ENCODE peak calls at places on chromosomes 3 and 15, in ten cellular contexts. H, O, P, V, Z, S, C, J, F and X are unnamed samples.

GRCh38 chr3:177672252-177672911 is 475.1 kb upstream of the TBL1XR1 start:
- DNase-seq in P (no peak), S (no peak), J (no peak), V (no peak), O (no peak), H (no peak), C (no peak), F (no peak), Z (no peak), X (no peak)

GRCh38 chr3:55720614-55721013 is 233.5 kb upstream of the WNT5A start:
- DNase-seq in Z (no peak), F (no peak), H (no peak), S (peak; percentile 23), P (peak; percentile 50), C (no peak), O (no peak), J (no peak), V (no peak), X (peak; percentile 34)

GRCh38 chr3:39990532-39990931 is 181.1 kb downstream of the MYRIP start:
- DNase-seq in J (no peak), H (peak; percentile 38), F (no peak), V (no peak), Z (peak; percentile 17), O (no peak), S (peak; percentile 69), C (no peak), P (peak; percentile 41), X (peak; percentile 45)

GRCh38 chr3:167969554-167969953 is 126.2 kb downstream of the GOLIM4 start:
- DNase-seq in V (no peak), H (no peak), S (no peak), Z (no peak), J (no peak), C (no peak), O (no peak), F (no peak), P (no peak), X (no peak)

GRCh38 chr15:100769043-100769974 is 110.3 kb upstream of the ALDH1A3 start:
- DNase-seq in O (no peak), J (no peak), P (peak; percentile 12), S (no peak), H (no peak), C (no peak), V (peak; percentile 55), Z (no peak), F (no peak), X (peak; percentile 11)

GRCh38 chr15:31312220-31312619 is 14.4 kb upstream of the KLF13 start:
- DNase-seq in J (no peak), O (no peak), C (no peak), P (no peak), H (no peak), F (no peak), V (no peak), S (no peak), Z (no peak), X (no peak)

GRCh38 chr3:111072016-111072891 is 638 bp downstream of the NECTIN3 start:
- DNase-seq in O (peak; percentile 65), J (no peak), P (no peak), Z (peak; percentile 56), C (peak; percentile 69), H (peak; percentile 43), F (no peak), S (peak; percentile 50), V (peak; percentile 68), X (no peak)

GRCh38 chr3:131775660-131776059 is 259.2 kb downstream of the CPNE4 start:
- DNase-seq in C (no peak), P (no peak), H (no peak), J (no peak), O (no peak), S (no peak), Z (no peak), V (no peak), F (no peak), X (no peak)

GRCh38 chr3:140186421-140186920 is 251.5 kb downstream of the CLSTN2 start:
- DNase-seq in P (no peak), Z (no peak), J (no peak), F (no peak), H (no peak), V (no peak), O (no peak), S (peak; percentile 25), C (no peak), X (no peak)

GRCh38 chr3:184953396-184953795 is 141.4 kb downstream of the VPS8 start:
- DNase-seq in J (no peak), F (no peak), Z (no peak), H (no peak), V (no peak), P (no peak), S (peak; percentile 16), O (no peak), C (no peak), X (no peak)

GRCh38 chr15:98321916-98322315 is 326.4 kb upstream of the IGF1R start:
- DNase-seq in C (no peak), Z (peak; percentile 22), S (no peak), H (no peak), J (no peak), F (no peak), P (no peak), V (no peak), O (no peak), X (no peak)

GRCh38 chr3:16307832-16308531 is 43.0 kb downstream of the OXNAD1 start:
- DNase-seq in S (peak; percentile 40), C (no peak), F (no peak), H (no peak), P (no peak), V (no peak), O (no peak), Z (no peak), J (no peak), X (no peak)

GRCh38 chr15:85993116-85993515 is 86.6 kb upstream of the AGBL1 start:
- DNase-seq in O (no peak), H (no peak), C (no peak), Z (no peak), F (no peak), P (no peak), S (no peak), V (no peak), J (no peak), X (no peak)

GRCh38 chr3:29379097-29379496 is 98.2 kb downstream of the RBMS3 start:
- DNase-seq in S (no peak), F (no peak), H (no peak), V (no peak), P (no peak), J (no peak), Z (no peak), C (no peak), O (no peak), X (no peak)

GRCh38 chr3:197714251-197714650 is 22.5 kb downstream of the RUBCN start:
- DNase-seq in Z (no peak), P (no peak), V (no peak), F (no peak), S (no peak), O (no peak), H (no peak), C (no peak), J (no peak), X (no peak)

GRCh38 chr15:90478981-90479481 is 50.7 kb upstream of the CRTC3 start:
- DNase-seq in H (no peak), P (no peak), F (no peak), C (no peak), S (no peak), O (no peak), J (peak; percentile 46), Z (no peak), V (no peak), X (no peak)

GRCh38 chr3:108130247-108130646 is 39.4 kb upstream of the CD47 start:
- DNase-seq in S (no peak), C (no peak), O (no peak), V (no peak), J (no peak), F (no peak), Z (no peak), P (no peak), H (no peak), X (no peak)

GRCh38 chr3:71930056-71930991 is 145.4 kb upstream of the PROK2 start:
- DNase-seq in S (peak; percentile 90), V (no peak), O (no peak), H (peak; percentile 13), F (no peak), P (peak; percentile 75), J (no peak), C (no peak), Z (no peak), X (peak; percentile 58)

GRCh38 chr3:15339786-15340215 is 7.4 kb upstream of the SH3BP5 start:
- DNase-seq in F (no peak), P (no peak), J (no peak), H (no peak), Z (no peak), O (no peak), C (peak; percentile 26), S (peak; percentile 58), V (no peak), X (no peak)

GRCh38 chr3:169573129-169573528 is 90.4 kb downstream of the MECOM start:
- DNase-seq in C (no peak), J (no peak), S (peak; percentile 19), F (no peak), Z (no peak), V (no peak), P (no peak), H (no peak), O (no peak), X (no peak)
- TF ChIP-seq CTCF in C (no peak), J (no peak), S (peak; percentile 34), F (no peak), Z (peak; percentile 23), V (no peak), P (no peak), H (peak; percentile 37), O (peak; percentile 20), X (no peak)

GRCh38 chr3:99400352-99400751 is 238.0 kb upstream of the COL8A1 start:
- DNase-seq in Z (no peak), O (no peak), J (no peak), P (no peak), S (no peak), H (no peak), C (no peak), V (no peak), F (no peak), X (no peak)

GRCh38 chr3:99407257-99407656 is 231.1 kb upstream of the COL8A1 start:
- DNase-seq in H (no peak), P (no peak), V (no peak), C (no peak), F (no peak), O (no peak), S (no peak), Z (no peak), J (no peak), X (no peak)

GRCh38 chr3:99402755-99403154 is 235.6 kb upstream of the COL8A1 start:
- DNase-seq in H (no peak), O (no peak), S (no peak), F (no peak), P (no peak), V (no peak), C (no peak), J (no peak), Z (no peak), X (no peak)
- TF ChIP-seq CTCF in H (no peak), O (no peak), S (no peak), F (no peak), P (no peak), V (no peak), C (no peak), J (no peak), Z (no peak), X (no peak)

GRCh38 chr15:39602143-39602542 is 21.3 kb downstream of the THBS1 start:
- DNase-seq in F (no peak), H (no peak), V (no peak), O (no peak), S (no peak), C (no peak), J (no peak), P (no peak), Z (no peak), X (no peak)
- TF ChIP-seq CTCF in F (no peak), H (no peak), V (no peak), O (no peak), S (no peak), C (no peak), J (no peak), P (no peak), Z (no peak), X (no peak)

GRCh38 chr15:57667171-57667924 is 39.2 kb upstream of the POLR2M start:
- DNase-seq in Z (no peak), S (peak; percentile 82), C (no peak), J (no peak), V (no peak), P (no peak), H (no peak), O (no peak), F (no peak), X (no peak)
- TF ChIP-seq CTCF in Z (no peak), S (peak; percentile 61), C (peak; percentile 48), J (no peak), V (peak; percentile 63), P (no peak), H (no peak), O (peak; percentile 62), F (peak; percentile 33), X (no peak)